ENCODE peak calls at places on chromosome X, in ten cellular contexts. H is RKO, Z is C1 segment of cervical spinal cord, L is neural crest cell, E is iPS DF 19.7, A is stromal cell of bone marrow, P is KBM-7, J is esophagus squamous epithelium, U is aorta, W is progenitor cell of endocrine pancreas. X is an unnamed sample.

GRCh38 chrX:116272328-116272727 is 101.8 kb downstream of the AGTR2 start:
- DNase-seq in H (peak; percentile 74), Z (no peak), L (no peak), E (no peak), A (peak; percentile 51), P (no peak), J (no peak), U (no peak), W (no peak), X (peak; percentile 24)

GRCh38 chrX:139974496-139974895 is 9.2 kb upstream of the CXorf66 start:
- DNase-seq in H (no peak), Z (no peak), L (no peak), E (no peak), A (no peak), P (no peak), J (no peak), U (no peak), W (no peak), X (no peak)

GRCh38 chrX:124232523-124233201 is 99.8 kb upstream of the TEX13D start:
- DNase-seq in H (no peak), Z (no peak), L (no peak), E (no peak), A (no peak), P (no peak), J (no peak), U (no peak), W (no peak), X (no peak)

GRCh38 chrX:134026732-134027311 is 41.4 kb upstream of the GPC3 start:
- DNase-seq in H (peak; percentile 15), Z (no peak), L (peak; percentile 68), E (peak; percentile 52), A (no peak), P (peak; percentile 24), J (no peak), U (peak; percentile 43), W (peak; percentile 59), X (peak; percentile 4)

GRCh38 chrX:30039768-30040167 is 175.6 kb upstream of the MAGEB2 start:
- DNase-seq in H (no peak), Z (no peak), L (no peak), E (no peak), A (no peak), P (no peak), J (no peak), U (no peak), W (no peak), X (peak; percentile 24)

GRCh38 chrX:16892504-16893362 is 22.6 kb upstream of the RBBP7 start:
- DNase-seq in H (peak; percentile 89), Z (peak; percentile 2), L (peak; percentile 80), E (no peak), A (peak; percentile 65), P (peak; percentile 94), J (peak; percentile 14), U (peak; percentile 77), W (peak; percentile 46), X (peak; percentile 58)

GRCh38 chrX:150581093-150581775 is 12.8 kb downstream of the MTM1 start:
- DNase-seq in H (peak; percentile 4), Z (no peak), L (no peak), E (no peak), A (peak; percentile 38), P (no peak), J (no peak), U (no peak), W (no peak), X (peak; percentile 24)

GRCh38 chrX:103864886-103865534 is 33.0 kb upstream of the RAB9B start:
- DNase-seq in H (no peak), Z (no peak), L (no peak), E (no peak), A (no peak), P (no peak), J (no peak), U (no peak), W (no peak), X (no peak)